ENCODE peak calls at places on chromosomes 5 and 9, in five cellular contexts. W is activated CD8-positive, alpha-beta memory T cell treated with anti-CD3 and anti-CD28 coated beads for 1 hour; O is activated naive CD4-positive, alpha-beta T cell treated with Interleukin-2 at 50 U/mL for 16 hours; N is CD4-positive, alpha-beta T cell; F is left ventricle myocardium superior. R is an unnamed sample.

GRCh38 chr5:78677777-78678668 is 29.5 kb upstream of the LHFPL2 start:
- DNase-seq in W (no peak), O (no peak), N (no peak), F (peak), R (no peak)

GRCh38 chr5:118637947-118638670 is 350.2 kb downstream of the DTWD2 start:
- DNase-seq in W (no peak), O (no peak), N (no peak), F (no peak), R (no peak)

GRCh38 chr5:138469540-138470321 is 4.5 kb downstream of the EGR1 start:
- DNase-seq in W (peak), O (no peak), N (no peak), F (no peak), R (no peak)

GRCh38 chr9:112009656-112010055 is 113.0 kb downstream of the UGCG start:
- DNase-seq in W (no peak), O (no peak), N (no peak), F (no peak), R (no peak)

GRCh38 chr5:135034186-135034962 is at the start of gene PITX1:
- DNase-seq in W (no peak), O (peak), N (no peak), F (no peak), R (peak)

GRCh38 chr5:174827521-174827920 is 103.1 kb downstream of the MSX2 start:
- DNase-seq in W (no peak), O (no peak), N (no peak), F (no peak), R (no peak)

GRCh38 chr9:98942906-98943681 is 613 bp upstream of the COL15A1 start:
- DNase-seq in W (no peak), O (no peak), N (no peak), F (no peak), R (no peak)

GRCh38 chr5:60377826-60378225 is 322.1 kb downstream of the DEPDC1B start:
- DNase-seq in W (no peak), O (no peak), N (no peak), F (no peak), R (no peak)

GRCh38 chr5:82165740-82166530 is 112.2 kb downstream of the RPS23 start:
- DNase-seq in W (no peak), O (no peak), N (peak), F (peak), R (peak)

GRCh38 chr9:111233963-111234362 is 96.1 kb downstream of the OR2K2 start:
- DNase-seq in W (no peak), O (no peak), N (no peak), F (no peak), R (no peak)

GRCh38 chr9:108478431-108478837 is 377.4 kb downstream of the ACTL7B start:
- DNase-seq in W (no peak), O (no peak), N (no peak), F (no peak), R (no peak)

GRCh38 chr5:7426284-7426683 is 30.3 kb downstream of the ADCY2 start:
- DNase-seq in W (no peak), O (no peak), N (no peak), F (no peak), R (no peak)

GRCh38 chr9:121857941-121858340 is 206.5 kb downstream of the DAB2IP start:
- DNase-seq in W (no peak), O (no peak), N (no peak), F (no peak), R (peak)

GRCh38 chr5:138943615-138944173 is 68.6 kb upstream of the LRRTM2 start:
- DNase-seq in W (no peak), O (no peak), N (no peak), F (no peak), R (no peak)

GRCh38 chr5:158744226-158744625 is 355.5 kb downstream of the EBF1 start:
- DNase-seq in W (no peak), O (no peak), N (no peak), F (no peak), R (no peak)

GRCh38 chr5:56900858-56901578 is 8.4 kb upstream of the SETD9 start:
- DNase-seq in W (no peak), O (no peak), N (no peak), F (no peak), R (peak)

GRCh38 chr5:38871790-38872551 is 26.2 kb downstream of the OSMR start:
- DNase-seq in W (no peak), O (no peak), N (no peak), F (no peak), R (no peak)